ENCODE peak calls at places on chromosome 9, in eight cellular contexts. P, N, T, Z, S, J, U and H are unnamed samples.

GRCh38 chr9:77305622-77306365 is 128.5 kb downstream of the VPS13A start:
- DNase-seq in J (no peak), N (no peak), Z (no peak), T (peak), P (no peak), U (no peak), S (no peak), H (no peak)

GRCh38 chr9:69317894-69318293 is 7.1 kb upstream of the ENTREP1 start:
- DNase-seq in S (no peak), U (no peak), T (no peak), P (no peak), J (no peak), N (no peak), Z (no peak), H (peak)

GRCh38 chr9:81753436-81753835 is 64.1 kb upstream of the TLE1 start:
- DNase-seq in T (no peak), J (no peak), U (no peak), S (no peak), Z (no peak), N (no peak), P (no peak), H (no peak)

GRCh38 chr9:117677578-117677977 is 26.6 kb upstream of the TLR4 start:
- DNase-seq in U (no peak), S (no peak), J (no peak), T (no peak), P (no peak), Z (no peak), N (no peak), H (no peak)

GRCh38 chr9:114405294-114406034 is 17.7 kb upstream of the AKNA start:
- DNase-seq in S (peak), J (peak), Z (peak), T (peak), N (peak), U (peak), P (peak), H (no peak)

GRCh38 chr9:133876144-133876543 is 116.0 kb downstream of the VAV2 start:
- DNase-seq in P (peak), Z (no peak), J (no peak), N (peak), T (no peak), U (peak), S (peak), H (no peak)

GRCh38 chr9:127505396-127506116 is 54.2 kb downstream of the LRSAM1 start:
- DNase-seq in T (no peak), P (peak), J (peak), Z (peak), U (peak), N (peak), S (peak), H (no peak)

GRCh38 chr9:133955821-133956411 is 36.2 kb downstream of the VAV2 start:
- DNase-seq in S (peak), J (no peak), T (peak), U (no peak), N (peak), P (peak), Z (no peak), H (no peak)

GRCh38 chr9:34825780-34826179 is 115.8 kb upstream of the CCL21 start:
- DNase-seq in T (no peak), J (no peak), N (no peak), U (no peak), S (no peak), Z (no peak), P (no peak), H (no peak)

GRCh38 chr9:34823778-34824177 is 113.8 kb upstream of the CCL21 start:
- DNase-seq in U (no peak), P (no peak), Z (no peak), N (no peak), S (no peak), T (no peak), J (no peak), H (no peak)

GRCh38 chr9:34826999-34827538 is 117.1 kb upstream of the CCL21 start:
- DNase-seq in U (no peak), N (no peak), P (no peak), S (no peak), T (no peak), J (no peak), Z (no peak), H (no peak)
- TF ChIP-seq USF2 in U (no peak), N (no peak), P (no peak), S (no peak), T (no peak), J (no peak), Z (no peak), H (no peak)

GRCh38 chr9:136539427-136540412 is 6.1 kb downstream of the NOTCH1 start:
- DNase-seq in J (no peak), N (peak), Z (no peak), U (peak), S (no peak), T (no peak), P (no peak), H (peak)
- TF ChIP-seq USF2 in J (no peak), N (no peak), Z (no peak), U (no peak), S (no peak), T (no peak), P (no peak), H (no peak)

GRCh38 chr9:75064307-75065025 is 23.5 kb downstream of the NMRK1 start:
- DNase-seq in S (no peak), U (no peak), Z (no peak), J (no peak), N (no peak), P (no peak), T (peak), H (no peak)
- TF ChIP-seq USF2 in S (no peak), U (no peak), Z (no peak), J (no peak), N (no peak), P (no peak), T (no peak), H (no peak)

DNA sequence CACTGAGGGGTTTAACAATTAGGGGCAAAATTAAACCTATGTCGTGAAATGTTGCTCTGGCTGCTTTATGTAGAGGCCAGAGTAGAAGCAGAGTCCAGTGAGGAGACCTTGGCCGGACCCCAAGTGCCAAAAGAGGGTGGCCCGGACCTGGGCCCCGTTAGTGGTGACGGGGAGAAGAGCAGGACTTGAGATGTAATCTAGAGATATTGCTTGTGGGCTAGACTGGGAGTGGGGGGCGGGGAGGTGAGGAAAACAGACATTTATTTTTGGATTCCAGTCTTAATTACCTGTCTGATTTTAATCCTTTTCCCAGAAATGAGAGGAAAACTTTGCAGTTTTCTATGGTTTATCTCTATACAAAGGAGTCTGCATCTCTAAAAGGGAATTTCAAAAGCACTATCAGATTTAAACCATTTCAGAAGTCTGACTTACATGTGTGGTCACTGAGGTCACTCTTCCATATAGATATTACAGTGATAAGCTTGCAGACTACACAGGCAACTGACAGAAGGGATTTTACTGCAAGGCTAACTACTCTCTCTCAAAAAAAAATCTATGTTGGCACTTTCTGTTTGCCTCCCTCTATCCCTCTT is 108.1 kb downstream of the MED27 start:
- DNase-seq in T (no peak), Z (no peak), S (no peak), N (no peak), U (no peak), P (peak), J (no peak), H (no peak)
- TF ChIP-seq USF2 in T (no peak), Z (no peak), S (no peak), N (no peak), U (no peak), P (no peak), J (no peak), H (no peak)

GRCh38 chr9:109478204-109478563 is 19.9 kb downstream of the PTPN3 start:
- DNase-seq in T (no peak), Z (no peak), P (no peak), U (no peak), N (no peak), J (no peak), S (no peak), H (no peak)

GRCh38 chr9:109476781-109477268 is 21.3 kb downstream of the PTPN3 start:
- DNase-seq in S (no peak), J (no peak), U (no peak), N (no peak), Z (peak), P (no peak), T (no peak), H (no peak)

GRCh38 chr9:109475526-109475925 is 22.6 kb downstream of the PTPN3 start:
- DNase-seq in S (no peak), N (no peak), Z (peak), P (no peak), J (no peak), U (no peak), T (no peak), H (no peak)

GRCh38 chr9:109478665-109479380 is 19.3 kb downstream of the PTPN3 start:
- DNase-seq in T (no peak), U (no peak), P (no peak), Z (peak), N (no peak), S (no peak), J (no peak), H (no peak)

GRCh38 chr9:109477269-109478203 is 20.6 kb downstream of the PTPN3 start:
- DNase-seq in Z (peak), N (no peak), J (peak), U (no peak), S (no peak), P (no peak), T (no peak), H (peak)
- TF ChIP-seq USF2 in Z (peak), N (no peak), J (peak), U (no peak), S (no peak), P (no peak), T (no peak), H (no peak)